ENCODE peak calls at places on chromosomes 11 and 22, in nine cellular contexts. M, A, T, R, J, P, D, I and W are unnamed samples.

GRCh38 chr11:2929511-2929879 is 275 bp upstream of the PHLDA2 start:
- DNase-seq in A (peak; percentile 72), T (no peak), D (peak; percentile 52), P (no peak), J (no peak), M (no peak), I (no peak), R (peak; percentile 75), W (peak; percentile 76)

GRCh38 chr22:48960981-48961655 is 866.6 kb downstream of the BRD1 start:
- DNase-seq in D (no peak), A (no peak), J (peak; percentile 2), M (no peak), T (no peak), R (no peak), P (no peak), I (no peak), W (no peak)

GRCh38 chr11:41246399-41246745 is 213.1 kb downstream of the LRRC4C start:
- DNase-seq in J (no peak), P (no peak), R (no peak), T (no peak), I (no peak), D (no peak), M (no peak), A (no peak), W (no peak)

GRCh38 chr11:27722117-27722844 is 22.0 kb upstream of the BDNF start:
- DNase-seq in J (no peak), I (no peak), A (peak; percentile 68), D (no peak), P (no peak), M (no peak), R (no peak), T (peak; percentile 36), W (peak; percentile 53)

GRCh38 chr22:47631571-47632102 is 869.2 kb downstream of the TBC1D22A start:
- DNase-seq in T (no peak), R (no peak), M (no peak), A (no peak), J (no peak), D (peak; percentile 65), I (no peak), P (no peak), W (no peak)

GRCh38 chr11:70816156-70816678 is 417.9 kb downstream of the CTTN start:
- DNase-seq in M (no peak), I (no peak), T (no peak), J (no peak), A (no peak), D (no peak), R (no peak), P (no peak), W (no peak)

GRCh38 chr11:123483465-123483864 is 53.4 kb downstream of the GRAMD1B start:
- DNase-seq in A (no peak), M (no peak), I (no peak), P (no peak), R (no peak), T (no peak), J (no peak), D (no peak), W (no peak)

GRCh38 chr22:38264322-38264843 is 8.4 kb downstream of the TMEM184B start:
- DNase-seq in M (no peak), T (no peak), J (no peak), R (no peak), A (no peak), D (no peak), P (no peak), I (no peak), W (no peak)

GRCh38 chr11:121206810-121207209 is 85.8 kb upstream of the SC5D start:
- DNase-seq in I (no peak), A (no peak), J (no peak), R (no peak), P (no peak), M (no peak), T (no peak), D (no peak), W (no peak)

DNA sequence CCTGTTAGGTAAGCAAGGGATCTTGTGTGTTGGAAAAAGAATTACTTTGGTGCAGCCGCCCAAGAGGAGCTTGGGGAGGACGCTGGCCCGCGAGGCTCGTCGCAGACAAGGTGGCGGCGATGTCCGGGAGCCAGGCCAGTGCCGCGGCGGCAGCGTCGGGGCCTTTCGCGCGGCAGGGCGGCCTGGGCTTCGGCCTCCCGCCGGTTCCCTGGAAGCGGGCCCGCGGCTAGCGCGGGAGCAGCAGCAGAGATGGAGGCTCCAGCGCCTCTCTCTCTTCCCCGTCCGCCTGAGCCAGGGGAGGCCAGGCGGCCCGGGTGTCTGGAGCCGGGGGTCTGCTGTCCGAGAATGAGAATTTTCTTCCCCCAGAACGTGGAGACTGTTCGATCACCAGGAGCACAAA is 82.8 kb downstream of the GGT1 start:
- DNase-seq in A (no peak), J (peak; percentile 36), M (no peak), D (no peak), I (no peak), T (peak; percentile 14), R (no peak), P (peak; percentile 21), W (peak; percentile 53)
- H3K4me3 ChIP-seq in A (peak overlapping the region; percentile 34), J (peak overlapping the region; percentile 47), M (no peak overlapping the region), D (no peak overlapping the region), I (peak overlapping the region; percentile 15), T (no peak overlapping the region), R (peak overlapping the region; percentile 27), P (peak overlapping the region; percentile 29), W (no peak overlapping the region)

GRCh38 chr11:9689721-9690120 is 25.8 kb downstream of the SWAP70 start:
- DNase-seq in T (no peak), J (no peak), A (no peak), P (no peak), M (no peak), I (no peak), R (no peak), D (no peak), W (no peak)
- H3K27ac ChIP-seq in T (peak overlapping the region; percentile 30), J (peak overlapping the region; percentile 76), A (no peak overlapping the region), P (peak overlapping the region; percentile 82), M (no peak overlapping the region), I (peak overlapping the region; percentile 79), R (peak overlapping the region; percentile 83), D (no peak overlapping the region), W (peak overlapping the region; percentile 16)

GRCh38 chr11:64643258-64643881 is 52.4 kb downstream of the SLC22A12 start:
- DNase-seq in A (no peak), R (no peak), I (no peak), M (peak; percentile 47), T (no peak), D (no peak), J (no peak), P (no peak), W (peak; percentile 40)

GRCh38 chr11:64642876-64643257 is 51.8 kb downstream of the SLC22A12 start:
- DNase-seq in P (no peak), T (no peak), I (no peak), D (no peak), M (no peak), R (no peak), J (no peak), A (no peak), W (no peak)

GRCh38 chr11:64642418-64642735 is 51.4 kb downstream of the SLC22A12 start:
- DNase-seq in J (no peak), I (no peak), A (no peak), D (no peak), P (no peak), R (no peak), T (no peak), M (no peak), W (no peak)

GRCh38 chr11:64639885-64640284 is 48.9 kb downstream of the SLC22A12 start:
- DNase-seq in M (no peak), P (no peak), T (no peak), R (no peak), A (no peak), D (no peak), I (no peak), J (no peak), W (no peak)

DNA sequence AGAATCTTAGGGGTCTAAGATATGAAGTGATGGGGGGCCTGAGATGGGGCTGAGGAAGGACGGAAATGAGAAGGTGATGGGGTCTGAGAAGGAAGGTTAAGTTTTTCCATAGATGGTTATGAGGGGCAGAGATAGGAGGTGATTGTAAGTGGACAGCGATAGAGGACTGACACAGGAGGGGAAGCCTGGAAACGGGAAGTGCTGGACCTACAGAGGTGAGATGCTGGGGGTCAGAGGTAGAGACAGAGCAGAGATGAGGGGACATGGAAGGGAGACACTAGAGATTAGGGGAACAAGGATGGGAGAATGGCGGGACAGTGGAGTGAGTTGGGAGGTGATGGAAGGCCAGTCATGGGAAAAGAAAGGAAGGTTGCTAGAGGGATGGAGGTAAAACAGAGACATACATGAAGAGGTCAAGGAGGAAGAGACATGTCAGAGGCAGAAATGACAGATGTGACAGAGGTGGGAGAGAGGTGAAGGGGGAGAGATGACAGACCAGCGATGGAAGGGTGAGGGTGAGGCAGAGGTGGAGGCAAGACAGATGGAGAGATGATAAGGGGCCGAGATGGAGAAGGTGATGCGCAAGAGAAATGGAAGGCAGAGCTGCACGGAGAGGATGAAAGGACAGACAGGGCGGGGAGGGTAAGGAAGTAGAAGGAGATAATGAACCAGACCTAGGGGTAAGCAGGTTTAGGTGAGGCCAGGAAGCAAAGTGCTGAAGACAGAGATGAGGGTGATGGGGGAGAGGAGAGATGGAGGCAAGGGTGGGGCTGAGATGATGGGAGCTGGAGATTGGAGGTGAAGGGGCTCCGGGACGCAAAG is 50.8 kb downstream of the SLC22A12 start:
- DNase-seq in T (no peak), D (no peak), P (no peak), M (no peak), A (no peak), I (no peak), J (no peak), R (no peak), W (no peak)
- H3K4me3 ChIP-seq in T (peak overlapping the region; percentile 38), D (no peak overlapping the region), P (no peak overlapping the region), M (peak overlapping the region; percentile 69), A (no peak overlapping the region), I (no peak overlapping the region), J (peak overlapping the region; percentile 49), R (no peak overlapping the region), W (no peak overlapping the region)

GRCh38 chr11:77250881-77251640 is 50.4 kb downstream of the GDPD4 start:
- DNase-seq in R (no peak), A (peak; percentile 85), I (no peak), J (no peak), P (no peak), M (no peak), D (no peak), T (no peak), W (no peak)
- H3K27ac ChIP-seq in R (no peak overlapping the region), A (no peak overlapping the region), I (no peak overlapping the region), J (no peak overlapping the region), P (no peak overlapping the region), M (no peak overlapping the region), D (no peak overlapping the region), T (no peak overlapping the region), W (no peak overlapping the region)

GRCh38 chr11:114062272-114062671 is 2.8 kb downstream of the ZBTB16 start:
- DNase-seq in J (no peak), T (no peak), M (no peak), D (no peak), I (no peak), A (no peak), R (no peak), P (no peak), W (no peak)
- H3K4me3 ChIP-seq in J (peak overlapping the region; percentile 100), T (no peak overlapping the region), M (peak overlapping the region; percentile 99), D (no peak overlapping the region), I (peak overlapping the region; percentile 82), A (no peak overlapping the region), R (peak overlapping the region; percentile 85), P (peak overlapping the region; percentile 97), W (no peak overlapping the region)